ENCODE peak calls at places on chromosomes 13 and 19, in eight cellular contexts. L, J, P, F, B, D, K and V are unnamed samples. For H3K4me1, the result is how much of the 10 kb centered on the place peaks cover.

GRCh38 chr13:76812206-76812882 is 73.9 kb downstream of the KCTD12 start:
- DNase-seq in D (no peak), B (no peak), P (no peak), L (no peak), J (peak), F (peak), K (no peak), V (no peak)

GRCh38 chr13:110249326-110249725 is 57.6 kb downstream of the COL4A1 start:
- DNase-seq in F (no peak), B (no peak), J (no peak), K (peak), D (no peak), L (no peak), P (no peak), V (no peak)

GRCh38 chr13:67097856-67098255 is 132.3 kb downstream of the PCDH9 start:
- DNase-seq in D (no peak), K (no peak), L (no peak), P (no peak), J (no peak), F (no peak), B (no peak), V (no peak)

GRCh38 chr13:46045424-46045823 is 7.1 kb downstream of the ZC3H13 start:
- DNase-seq in P (no peak), J (no peak), L (no peak), D (no peak), K (no peak), B (no peak), F (no peak), V (no peak)

GRCh38 chr19:6524326-6524725 is 6.5 kb upstream of the TNFSF9 start:
- DNase-seq in D (no peak), K (no peak), F (no peak), P (no peak), L (no peak), J (no peak), B (no peak), V (no peak)

GRCh38 chr19:45822716-45823115 is 7.6 kb upstream of the RSPH6A start:
- DNase-seq in J (no peak), P (no peak), B (no peak), F (no peak), L (no peak), K (no peak), D (no peak), V (no peak)

GRCh38 chr19:50562996-50563395 is 5.2 kb downstream of the LRRC4B start:
- DNase-seq in K (no peak), D (no peak), B (no peak), P (no peak), F (no peak), J (no peak), L (no peak), V (no peak)

GRCh38 chr13:64446372-64446771 is 2783.8 kb downstream of the PCDH9 start:
- DNase-seq in B (no peak), P (no peak), K (no peak), J (no peak), L (no peak), D (no peak), F (peak), V (no peak)

DNA sequence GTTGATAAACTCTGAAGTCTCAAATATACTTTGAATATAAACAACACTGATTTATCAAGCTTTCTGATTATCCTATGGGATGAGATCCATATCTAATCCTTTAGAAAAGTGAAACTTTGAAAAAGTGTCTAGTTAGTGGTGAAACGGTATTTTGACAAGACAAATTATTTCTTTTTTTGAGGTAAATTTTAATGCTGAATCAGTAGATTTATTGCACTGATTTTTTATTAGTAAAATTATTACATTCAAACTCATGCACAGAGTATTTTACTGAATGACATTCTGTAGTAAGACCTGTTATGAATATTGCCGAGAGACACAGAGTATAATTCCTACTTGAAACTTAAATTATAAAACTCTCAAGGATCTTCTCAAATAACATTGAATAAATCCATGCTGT is 679.1 kb upstream of the SPRY2 start:
- DNase-seq in K (no peak), L (no peak), P (no peak), B (no peak), D (no peak), J (no peak), F (no peak), V (no peak)
- H3K27ac ChIP-seq in K (no peak), L (no peak), P (no peak), B (no peak), D (no peak), J (no peak), F (no peak), V (no peak)

GRCh38 chr19:47381121-47381520 is 32.0 kb downstream of the DHX34 start:
- DNase-seq in J (no peak), P (no peak), B (no peak), K (no peak), D (no peak), F (no peak), L (no peak), V (no peak)

GRCh38 chr19:47380559-47380958 is 31.4 kb downstream of the DHX34 start:
- DNase-seq in D (no peak), L (no peak), K (no peak), P (no peak), J (no peak), B (no peak), F (no peak), V (no peak)

GRCh38 chr19:47377801-47378200 is 28.7 kb downstream of the DHX34 start:
- DNase-seq in L (no peak), B (no peak), K (no peak), P (no peak), D (no peak), J (no peak), F (no peak), V (no peak)

GRCh38 chr19:47378246-47378645 is 29.1 kb downstream of the DHX34 start:
- DNase-seq in B (no peak), L (no peak), P (no peak), D (no peak), F (no peak), K (no peak), J (no peak), V (no peak)

GRCh38 chr19:47379398-47379938 is 30.4 kb downstream of the DHX34 start:
- DNase-seq in J (no peak), D (no peak), P (no peak), K (no peak), L (no peak), F (no peak), B (no peak), V (no peak)
- H3K4me1 ChIP-seq in J (under half), D (under half), P (under half), K (under half), L (under half), F (under half), B (under half), V (under half)

GRCh38 chr13:101490400-101491015 is 38.0 kb downstream of the ITGBL1 start:
- DNase-seq in P (no peak), K (no peak), F (peak), L (no peak), J (no peak), D (no peak), B (no peak), V (no peak)

GRCh38 chr13:101487046-101487830 is 34.8 kb downstream of the ITGBL1 start:
- DNase-seq in F (no peak), P (no peak), J (no peak), K (no peak), B (no peak), D (no peak), L (no peak), V (no peak)

GRCh38 chr13:101492251-101492910 is 39.9 kb downstream of the ITGBL1 start:
- DNase-seq in K (no peak), L (no peak), D (no peak), B (no peak), F (no peak), P (no peak), J (no peak), V (no peak)

GRCh38 chr13:101488734-101489133 is 36.3 kb downstream of the ITGBL1 start:
- DNase-seq in B (no peak), P (no peak), D (no peak), L (no peak), F (no peak), J (no peak), K (no peak), V (no peak)

DNA sequence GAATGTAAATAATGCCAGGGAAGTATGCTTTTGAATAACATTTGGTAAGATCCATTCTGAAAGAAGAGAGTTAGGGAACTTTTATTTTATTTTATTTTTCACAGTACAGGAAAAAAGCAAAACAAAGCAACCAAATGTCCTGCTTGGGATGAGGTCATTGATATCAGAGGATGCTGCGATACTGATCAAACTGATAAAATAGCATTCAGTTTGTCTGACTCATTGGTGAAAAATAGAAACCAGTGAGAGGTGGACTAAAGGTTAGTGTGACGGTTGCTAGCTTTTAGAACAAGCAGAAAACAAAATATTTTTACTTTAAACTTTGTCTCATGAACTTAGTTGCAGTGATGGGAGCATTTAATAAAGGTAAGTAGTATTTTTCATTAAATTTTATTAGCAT is 37.2 kb downstream of the ITGBL1 start:
- DNase-seq in K (no peak), D (no peak), J (no peak), B (no peak), F (no peak), P (no peak), L (no peak), V (no peak)
- H3K4me3 ChIP-seq in K (no peak), D (no peak), J (no peak), B (no peak), F (no peak), P (no peak), L (no peak), V (no peak)

DNA sequence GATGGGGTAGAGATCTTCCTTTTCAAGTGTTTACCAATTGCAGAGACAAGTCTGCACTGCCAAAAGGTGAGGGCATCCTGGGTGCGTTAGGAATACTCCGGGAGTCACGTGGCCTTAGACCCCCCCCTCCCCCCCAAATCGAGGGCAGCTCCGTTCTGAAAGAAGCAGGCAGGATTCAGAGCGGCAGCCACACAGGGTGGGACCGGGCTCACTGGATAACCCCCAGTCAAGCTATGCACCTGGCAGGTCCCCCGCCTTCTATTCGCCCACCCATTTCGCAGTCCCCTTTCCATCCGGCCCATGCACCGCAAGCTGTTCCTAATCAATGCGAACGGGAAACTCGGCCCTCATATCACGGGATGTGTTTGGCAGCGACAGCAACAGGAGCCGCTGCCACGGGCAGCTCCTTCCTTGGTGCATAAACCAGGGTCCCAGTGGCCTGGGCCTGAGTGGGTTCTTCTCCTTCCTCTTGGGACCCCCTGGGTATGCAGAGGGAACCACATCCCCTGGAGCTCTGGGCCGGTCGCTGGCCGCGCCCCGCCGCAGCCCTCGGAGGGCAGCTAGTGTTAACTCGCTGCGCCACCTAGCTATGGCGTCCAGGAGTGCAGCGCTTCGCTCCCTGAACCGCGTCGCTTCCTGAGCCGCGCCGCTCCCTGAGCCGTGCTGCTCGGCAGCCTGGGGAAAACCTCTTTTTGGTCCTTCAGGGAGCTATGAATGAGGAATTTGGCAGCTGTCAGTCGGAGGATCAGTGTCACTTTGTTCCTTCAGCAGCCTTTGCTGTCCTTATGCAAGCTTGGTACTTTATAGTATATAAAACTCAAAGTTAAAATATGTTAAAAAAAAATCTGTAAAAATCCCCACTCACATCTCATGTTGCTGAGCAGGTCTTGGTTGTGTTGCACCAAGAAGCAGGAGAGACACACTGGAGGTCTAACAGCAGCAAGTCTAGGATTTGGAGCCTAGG is 41.4 kb downstream of the LYL1 start:
- DNase-seq in D (peak), P (peak), L (peak), K (peak), F (peak), J (peak), B (peak), V (peak)
- H3K27ac ChIP-seq in D (no peak), P (no peak), L (peak), K (peak), F (no peak), J (peak), B (peak), V (no peak)

GRCh38 chr13:33272531-33273124 is 12.9 kb downstream of the STARD13 start:
- DNase-seq in J (no peak), D (no peak), F (no peak), K (no peak), L (no peak), B (no peak), P (no peak), V (no peak)
- H3K4me1 ChIP-seq in J (half or more), D (under half), F (half or more), K (under half), L (under half), B (under half), P (under half), V (under half)

GRCh38 chr13:26221399-26221720 is 754 bp downstream of the RNF6 start:
- DNase-seq in K (no peak), L (no peak), F (no peak), J (no peak), B (no peak), D (no peak), P (no peak), V (no peak)

GRCh38 chr13:26219726-26220125 is 2.4 kb downstream of the RNF6 start:
- DNase-seq in F (no peak), K (no peak), B (no peak), J (no peak), D (no peak), P (no peak), L (no peak), V (no peak)

GRCh38 chr13:26221721-26222522 is at the start of gene RNF6:
- DNase-seq in L (peak), K (peak), J (peak), B (peak), P (peak), F (peak), D (peak), V (peak)

GRCh38 chr13:26222523-26223046 is 471 bp upstream of the RNF6 start:
- DNase-seq in L (no peak), K (no peak), J (no peak), F (no peak), D (no peak), P (no peak), B (peak), V (no peak)

GRCh38 chr13:26220575-26220974 is 1.5 kb downstream of the RNF6 start:
- DNase-seq in P (no peak), L (no peak), B (peak), K (no peak), F (no peak), D (no peak), J (no peak), V (no peak)
- H3K4me3 ChIP-seq in P (peak), L (peak), B (peak), K (no peak), F (peak), D (peak), J (peak), V (no peak)

GRCh38 chr19:10601999-10602329 is 14.9 kb upstream of the AP1M2 start:
- DNase-seq in J (no peak), K (no peak), D (no peak), P (no peak), F (no peak), L (no peak), B (no peak), V (no peak)

GRCh38 chr19:10603084-10603872 is 16.2 kb upstream of the AP1M2 start:
- DNase-seq in D (peak), K (no peak), B (no peak), J (peak), F (peak), P (peak), L (peak), V (peak)

GRCh38 chr19:10602330-10603083 is 15.4 kb upstream of the AP1M2 start:
- DNase-seq in B (no peak), F (peak), J (peak), K (peak), P (peak), D (peak), L (peak), V (peak)

GRCh38 chr19:10604460-10604980 is 17.4 kb upstream of the AP1M2 start:
- DNase-seq in F (no peak), L (peak), B (no peak), P (peak), D (no peak), K (no peak), J (peak), V (no peak)

DNA sequence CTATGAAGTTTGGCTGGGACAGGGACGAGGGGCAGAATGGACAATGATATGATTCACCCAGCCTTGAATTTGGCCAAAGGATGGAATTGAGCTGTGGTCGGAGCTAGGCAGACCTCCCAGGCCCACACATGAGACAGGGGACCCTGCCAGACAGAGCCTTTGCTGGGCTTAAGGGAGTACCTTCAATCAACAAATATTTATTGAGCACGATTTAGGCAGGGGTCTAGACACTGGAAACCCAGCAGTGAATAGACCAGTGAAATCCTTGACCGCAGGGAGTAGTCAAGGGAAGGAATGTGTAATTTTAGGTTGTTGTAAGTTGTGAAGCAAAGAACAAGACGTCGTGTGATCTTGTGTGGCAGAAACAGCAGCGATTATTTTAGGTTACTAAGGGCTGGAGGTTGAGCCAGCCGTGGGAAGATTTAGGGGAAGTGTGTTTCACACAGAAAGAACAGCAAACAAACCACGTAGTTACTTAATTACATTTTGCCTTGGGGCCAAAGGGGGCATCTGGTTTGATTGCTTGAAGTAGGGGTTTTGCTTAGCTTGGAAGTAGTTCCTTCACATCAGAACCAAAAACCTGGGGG is 16.9 kb upstream of the AP1M2 start:
- DNase-seq in K (no peak), B (no peak), J (no peak), F (no peak), P (peak), D (no peak), L (no peak), V (peak)
- H3K27ac ChIP-seq in K (peak), B (no peak), J (peak), F (peak), P (peak), D (peak), L (peak), V (peak)

GRCh38 chr13:40609972-40610726 is 56.3 kb downstream of the FOXO1 start:
- DNase-seq in K (no peak), F (no peak), J (no peak), L (no peak), B (no peak), P (no peak), D (no peak), V (no peak)
- H3K4me1 ChIP-seq in K (under half), F (under half), J (half or more), L (under half), B (under half), P (half or more), D (under half), V (half or more)